ENCODE peak calls at places on chromosomes 16 and 17, in eight cellular contexts. One of them, this sample, is unnamed.

GRCh38 chr17:83153681-83154310 is 74.4 kb downstream of the METRNL start:
- DNase-seq in lower leg skin: no peak
- DNase-seq in adrenal gland: no peak
- DNase-seq in thyroid gland: no peak
- DNase-seq in GM12878: no peak
- DNase-seq in right lobe of liver: no peak
- DNase-seq in uterus: no peak
- DNase-seq in ovary: no peak
- DNase-seq in this sample: peak; percentile 83

GRCh38 chr17:8695241-8695640 is 49.4 kb downstream of the CCDC42 start:
- DNase-seq in thyroid gland: no peak
- DNase-seq in ovary: no peak
- DNase-seq in lower leg skin: peak; percentile 29
- DNase-seq in GM12878: no peak
- DNase-seq in right lobe of liver: no peak
- DNase-seq in adrenal gland: no peak
- DNase-seq in uterus: no peak
- DNase-seq in this sample: no peak

GRCh38 chr17:75370288-75370687 is 35.2 kb downstream of the GRB2 start:
- DNase-seq in GM12878: no peak
- DNase-seq in right lobe of liver: no peak
- DNase-seq in uterus: no peak
- DNase-seq in lower leg skin: no peak
- DNase-seq in ovary: no peak
- DNase-seq in thyroid gland: peak; percentile 63
- DNase-seq in adrenal gland: peak; percentile 65
- DNase-seq in this sample: no peak

GRCh38 chr17:17970699-17971430 is 1.3 kb downstream of the TOM1L2 start:
- DNase-seq in GM12878: no peak
- DNase-seq in right lobe of liver: no peak
- DNase-seq in adrenal gland: no peak
- DNase-seq in lower leg skin: no peak
- DNase-seq in ovary: no peak
- DNase-seq in thyroid gland: peak; percentile 15
- DNase-seq in uterus: no peak
- DNase-seq in this sample: no peak

GRCh38 chr17:78890111-78890897 is 12.7 kb downstream of the CEP295NL start:
- DNase-seq in thyroid gland: no peak
- DNase-seq in lower leg skin: peak; percentile 93
- DNase-seq in ovary: no peak
- DNase-seq in adrenal gland: peak; percentile 72
- DNase-seq in GM12878: no peak
- DNase-seq in uterus: no peak
- DNase-seq in right lobe of liver: peak; percentile 82
- DNase-seq in this sample: peak; percentile 91

GRCh38 chr17:4594406-4595349 is 10.3 kb downstream of the SMTNL2 start:
- DNase-seq in GM12878: no peak
- DNase-seq in adrenal gland: no peak
- DNase-seq in ovary: no peak
- DNase-seq in thyroid gland: peak; percentile 22
- DNase-seq in lower leg skin: no peak
- DNase-seq in right lobe of liver: no peak
- DNase-seq in uterus: no peak
- DNase-seq in this sample: peak; percentile 57

GRCh38 chr16:88320947-88321634 is 61.7 kb upstream of the ZNF469 start:
- DNase-seq in ovary: no peak
- DNase-seq in right lobe of liver: no peak
- DNase-seq in GM12878: no peak
- DNase-seq in uterus: no peak
- DNase-seq in lower leg skin: no peak
- DNase-seq in thyroid gland: no peak
- DNase-seq in adrenal gland: no peak
- DNase-seq in this sample: no peak

GRCh38 chr17:75830168-75831031 is 13.8 kb downstream of the UNC13D start:
- DNase-seq in GM12878: no peak
- DNase-seq in right lobe of liver: peak; percentile 49
- DNase-seq in uterus: no peak
- DNase-seq in lower leg skin: no peak
- DNase-seq in adrenal gland: no peak
- DNase-seq in thyroid gland: no peak
- DNase-seq in ovary: no peak
- DNase-seq in this sample: no peak

GRCh38 chr16:49700928-49701685 is 154.8 kb downstream of the ZNF423 start:
- DNase-seq in right lobe of liver: no peak
- DNase-seq in uterus: no peak
- DNase-seq in ovary: peak; percentile 42
- DNase-seq in adrenal gland: no peak
- DNase-seq in lower leg skin: no peak
- DNase-seq in GM12878: no peak
- DNase-seq in thyroid gland: no peak
- DNase-seq in this sample: no peak

GRCh38 chr17:40347319-40348135 is 17.0 kb downstream of the GJD3 start:
- DNase-seq in GM12878: no peak
- DNase-seq in thyroid gland: no peak
- DNase-seq in ovary: peak; percentile 65
- DNase-seq in adrenal gland: no peak
- DNase-seq in uterus: no peak
- DNase-seq in lower leg skin: no peak
- DNase-seq in right lobe of liver: no peak
- DNase-seq in this sample: no peak

GRCh38 chr17:4043862-4044261 is 79.6 kb upstream of the ATP2A3 start:
- DNase-seq in adrenal gland: peak; percentile 19
- DNase-seq in uterus: no peak
- DNase-seq in right lobe of liver: no peak
- DNase-seq in thyroid gland: peak; percentile 28
- DNase-seq in lower leg skin: no peak
- DNase-seq in ovary: no peak
- DNase-seq in GM12878: peak; percentile 39
- DNase-seq in this sample: no peak

GRCh38 chr17:45088741-45089140 is 27.6 kb downstream of the NMT1 start:
- DNase-seq in ovary: no peak
- DNase-seq in lower leg skin: no peak
- DNase-seq in thyroid gland: peak; percentile 54
- DNase-seq in uterus: no peak
- DNase-seq in adrenal gland: no peak
- DNase-seq in right lobe of liver: no peak
- DNase-seq in GM12878: no peak
- DNase-seq in this sample: no peak

GRCh38 chr17:27597783-27598320 is 33.1 kb upstream of the LGALS9 start:
- DNase-seq in lower leg skin: no peak
- DNase-seq in thyroid gland: no peak
- DNase-seq in uterus: no peak
- DNase-seq in ovary: no peak
- DNase-seq in adrenal gland: no peak
- DNase-seq in right lobe of liver: no peak
- DNase-seq in GM12878: no peak
- DNase-seq in this sample: no peak

GRCh38 chr17:82961366-82962162 is 117.8 kb upstream of the METRNL start:
- DNase-seq in ovary: peak; percentile 14
- DNase-seq in GM12878: no peak
- DNase-seq in uterus: no peak
- DNase-seq in adrenal gland: no peak
- DNase-seq in lower leg skin: peak; percentile 78
- DNase-seq in thyroid gland: no peak
- DNase-seq in right lobe of liver: no peak
- DNase-seq in this sample: no peak

GRCh38 chr17:7989781-7990655 is 12.4 kb upstream of the GUCY2D start:
- DNase-seq in right lobe of liver: peak; percentile 85
- DNase-seq in lower leg skin: peak; percentile 98
- DNase-seq in uterus: peak; percentile 87
- DNase-seq in ovary: peak; percentile 90
- DNase-seq in adrenal gland: peak; percentile 84
- DNase-seq in thyroid gland: peak; percentile 86
- DNase-seq in GM12878: peak; percentile 49
- DNase-seq in this sample: peak; percentile 87

DNA sequence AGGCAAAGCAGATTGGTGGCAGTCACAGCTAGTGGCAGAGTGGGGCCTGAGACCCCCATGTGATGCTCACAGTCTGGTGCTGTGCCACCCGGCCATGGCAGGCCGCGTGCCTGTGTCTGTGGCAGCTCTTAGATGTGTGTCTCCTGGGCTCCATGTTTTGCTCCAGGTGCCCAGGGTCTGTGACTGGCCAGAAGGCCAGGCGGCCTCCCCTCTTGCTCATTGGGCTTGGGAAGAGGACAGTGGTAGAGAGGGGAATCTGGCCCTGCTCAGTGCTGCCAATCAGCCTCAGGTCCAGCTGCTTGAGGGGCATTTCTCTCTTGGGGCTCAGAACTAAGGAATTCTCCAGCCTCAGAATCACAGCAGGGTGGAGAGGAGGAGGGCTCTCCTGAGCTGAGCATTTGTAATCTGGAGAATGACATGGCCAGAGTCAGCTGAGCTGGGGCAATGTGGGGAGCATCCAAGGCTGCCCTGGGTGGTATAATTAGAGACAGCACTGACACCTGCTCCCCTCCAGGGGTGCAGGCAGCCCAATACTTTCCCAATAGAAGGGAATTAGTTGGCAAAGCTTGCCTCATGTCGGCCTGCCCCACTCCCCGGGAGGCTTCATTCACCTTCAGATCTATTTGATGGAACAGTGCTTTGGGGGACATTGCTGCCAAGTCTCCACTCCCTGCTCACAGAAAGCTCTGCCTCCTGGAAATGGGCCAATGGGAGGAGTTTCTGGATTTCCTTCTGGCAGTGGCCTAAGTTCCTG is 2.7 kb upstream of the LASP1NB start:
- DNase-seq in GM12878: no peak
- DNase-seq in ovary: peak; percentile 71
- DNase-seq in lower leg skin: peak; percentile 88
- DNase-seq in uterus: peak; percentile 82
- DNase-seq in right lobe of liver: peak; percentile 51
- DNase-seq in thyroid gland: peak; percentile 93
- DNase-seq in adrenal gland: peak; percentile 84
- DNase-seq in this sample: peak; percentile 73
- TF ChIP-seq CTCF in GM12878: no peak
- TF ChIP-seq CTCF in ovary: no peak
- TF ChIP-seq CTCF in lower leg skin: no peak
- TF ChIP-seq CTCF in uterus: no peak
- TF ChIP-seq CTCF in right lobe of liver: no peak
- TF ChIP-seq CTCF in thyroid gland: no peak
- TF ChIP-seq CTCF in adrenal gland: no peak
- TF ChIP-seq CTCF in this sample: no peak

GRCh38 chr17:77100009-77100408 is 40.8 kb upstream of the SEC14L1 start:
- DNase-seq in GM12878: no peak
- DNase-seq in uterus: no peak
- DNase-seq in lower leg skin: peak; percentile 85
- DNase-seq in ovary: no peak
- DNase-seq in adrenal gland: peak; percentile 75
- DNase-seq in right lobe of liver: peak; percentile 78
- DNase-seq in thyroid gland: peak; percentile 44
- DNase-seq in this sample: no peak
- TF ChIP-seq POLR2A in GM12878: no peak
- TF ChIP-seq POLR2A in uterus: no peak
- TF ChIP-seq POLR2A in lower leg skin: no peak
- TF ChIP-seq POLR2A in ovary: no peak
- TF ChIP-seq POLR2A in adrenal gland: no peak
- TF ChIP-seq POLR2A in right lobe of liver: peak; percentile 31
- TF ChIP-seq POLR2A in thyroid gland: no peak
- TF ChIP-seq POLR2A in this sample: peak; percentile 78

GRCh38 chr17:34622862-34623261 is 43.5 kb downstream of the TMEM132E start:
- DNase-seq in lower leg skin: no peak
- DNase-seq in adrenal gland: no peak
- DNase-seq in ovary: no peak
- DNase-seq in GM12878: no peak
- DNase-seq in thyroid gland: no peak
- DNase-seq in uterus: no peak
- DNase-seq in right lobe of liver: no peak
- DNase-seq in this sample: no peak
- TF ChIP-seq CTCF in lower leg skin: no peak
- TF ChIP-seq CTCF in adrenal gland: no peak
- TF ChIP-seq CTCF in ovary: no peak
- TF ChIP-seq CTCF in GM12878: no peak
- TF ChIP-seq CTCF in thyroid gland: no peak
- TF ChIP-seq CTCF in uterus: no peak
- TF ChIP-seq CTCF in right lobe of liver: no peak
- TF ChIP-seq CTCF in this sample: no peak

GRCh38 chr17:49260922-49261291 is 30.3 kb upstream of the PHOSPHO1 start:
- DNase-seq in lower leg skin: no peak
- DNase-seq in GM12878: no peak
- DNase-seq in thyroid gland: peak; percentile 29
- DNase-seq in right lobe of liver: no peak
- DNase-seq in uterus: no peak
- DNase-seq in ovary: no peak
- DNase-seq in adrenal gland: no peak
- DNase-seq in this sample: peak; percentile 23

GRCh38 chr17:49266233-49266632 is 35.6 kb upstream of the PHOSPHO1 start:
- DNase-seq in right lobe of liver: no peak
- DNase-seq in ovary: no peak
- DNase-seq in GM12878: no peak
- DNase-seq in lower leg skin: no peak
- DNase-seq in uterus: no peak
- DNase-seq in adrenal gland: no peak
- DNase-seq in thyroid gland: no peak
- DNase-seq in this sample: no peak

GRCh38 chr17:49257296-49257695 is 26.7 kb upstream of the PHOSPHO1 start:
- DNase-seq in lower leg skin: no peak
- DNase-seq in thyroid gland: peak; percentile 64
- DNase-seq in right lobe of liver: no peak
- DNase-seq in adrenal gland: no peak
- DNase-seq in GM12878: no peak
- DNase-seq in uterus: no peak
- DNase-seq in ovary: no peak
- DNase-seq in this sample: no peak

GRCh38 chr17:49259663-49260010 is 29.1 kb upstream of the PHOSPHO1 start:
- DNase-seq in GM12878: no peak
- DNase-seq in lower leg skin: no peak
- DNase-seq in right lobe of liver: no peak
- DNase-seq in adrenal gland: no peak
- DNase-seq in thyroid gland: no peak
- DNase-seq in ovary: no peak
- DNase-seq in uterus: no peak
- DNase-seq in this sample: no peak

DNA sequence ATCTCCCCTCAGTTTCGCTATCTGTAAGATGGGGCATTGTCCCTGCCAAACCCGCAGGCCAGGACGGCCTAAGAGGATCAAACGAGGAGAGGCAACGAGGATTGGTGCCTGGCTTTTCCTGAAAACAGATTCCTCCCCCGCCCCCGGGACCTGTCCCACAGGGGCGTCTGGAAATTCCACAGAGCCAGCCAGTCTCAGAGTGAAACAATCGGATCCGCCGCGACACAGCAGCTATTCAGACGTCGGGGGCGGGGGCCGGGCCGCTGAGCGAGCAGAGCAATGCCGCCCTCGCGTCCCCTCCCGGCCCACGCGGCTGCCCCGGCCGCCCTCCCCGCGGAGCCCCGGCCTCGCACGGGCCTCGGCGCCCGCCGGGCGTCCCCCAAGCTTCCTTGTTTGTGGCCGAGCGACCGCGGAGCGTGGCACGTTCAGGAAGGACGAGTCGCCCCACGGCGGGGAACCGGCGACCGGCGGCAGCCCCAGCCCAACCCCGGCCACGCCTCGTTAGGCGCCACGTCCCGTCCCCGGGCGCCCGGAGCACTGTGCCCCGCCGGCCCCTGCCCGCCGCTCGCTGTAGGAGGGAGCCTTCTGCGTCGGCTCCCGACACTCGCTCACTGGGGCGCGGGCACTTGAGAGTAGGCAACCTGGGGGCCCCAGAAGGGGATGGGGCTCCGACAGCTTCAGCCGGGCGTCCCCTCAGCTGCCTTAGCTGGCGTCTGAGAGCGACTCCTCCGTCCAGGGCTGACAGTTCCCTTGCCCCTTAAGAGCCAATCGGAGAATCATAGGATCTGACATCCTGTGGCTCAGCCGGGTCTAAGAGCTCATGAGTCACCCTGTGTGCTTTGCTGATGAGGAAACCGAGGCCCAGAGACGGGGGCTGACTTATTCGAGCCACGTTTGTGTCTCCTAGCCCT is 29.7 kb upstream of the PHOSPHO1 start:
- DNase-seq in adrenal gland: peak; percentile 68
- DNase-seq in GM12878: no peak
- DNase-seq in ovary: peak; percentile 36
- DNase-seq in lower leg skin: peak; percentile 89
- DNase-seq in uterus: peak; percentile 31
- DNase-seq in right lobe of liver: peak; percentile 73
- DNase-seq in thyroid gland: peak; percentile 66
- DNase-seq in this sample: peak; percentile 78
- TF ChIP-seq POLR2A in adrenal gland: peak; percentile 2
- TF ChIP-seq POLR2A in GM12878: no peak
- TF ChIP-seq POLR2A in ovary: no peak
- TF ChIP-seq POLR2A in lower leg skin: no peak
- TF ChIP-seq POLR2A in uterus: peak; percentile 9
- TF ChIP-seq POLR2A in right lobe of liver: no peak
- TF ChIP-seq POLR2A in thyroid gland: peak; percentile 30
- TF ChIP-seq POLR2A in this sample: no peak

This sample was measured in upper lobe of left lung.